ENCODE peak calls at places on chromosome 19, in seven cellular contexts. Q is sciatic nerve, R is mucosa of descending colon, F is HCT116, A is pancreas, N is aorta, M is body of pancreas. Y is an unnamed sample.

GRCh38 chr19:16887353-16888265 is 1.2 kb upstream of the F2RL3 start:
- ATAC-seq in Q (no peak), R (no peak), F (no peak), A (no peak), N (no peak), M (no peak), Y (no peak)

GRCh38 chr19:1987197-1988187 is 28.0 kb downstream of the BTBD2 start:
- ATAC-seq in Q (peak; percentile 18), R (peak; percentile 4), F (peak; percentile 24), A (peak; percentile 14), N (no peak), M (no peak), Y (peak; percentile 11)

GRCh38 chr19:19417618-19418270 is 12.3 kb downstream of the GATAD2A start:
- ATAC-seq in Q (no peak), R (no peak), F (no peak), A (peak; percentile 15), N (peak; percentile 28), M (no peak), Y (no peak)

GRCh38 chr19:46755853-46756543 is 9.7 kb upstream of the STRN4 start:
- ATAC-seq in Q (no peak), R (no peak), F (no peak), A (no peak), N (no peak), M (no peak), Y (no peak)

GRCh38 chr19:49560358-49560900 is 19.9 kb downstream of the NOSIP start:
- ATAC-seq in Q (peak; percentile 83), R (peak; percentile 15), F (no peak), A (peak; percentile 26), N (peak; percentile 45), M (peak; percentile 30), Y (no peak)

GRCh38 chr19:48403606-48404005 is 10.1 kb downstream of the GRIN2D start:
- ATAC-seq in Q (no peak), R (peak; percentile 39), F (no peak), A (peak; percentile 45), N (no peak), M (peak; percentile 41), Y (peak; percentile 32)

GRCh38 chr19:1524206-1524971 is 512 bp downstream of the PLK5 start:
- ATAC-seq in Q (no peak), R (no peak), F (no peak), A (no peak), N (no peak), M (no peak), Y (no peak)

GRCh38 chr19:48137411-48137810 is 26.8 kb upstream of the PLA2G4C start:
- ATAC-seq in Q (no peak), R (no peak), F (no peak), A (no peak), N (no peak), M (no peak), Y (no peak)

GRCh38 chr19:22634450-22634827 is 315 bp downstream of the ZNF492 start:
- ATAC-seq in Q (peak; percentile 47), R (no peak), F (no peak), A (peak; percentile 56), N (peak; percentile 28), M (peak; percentile 15), Y (no peak)

GRCh38 chr19:41395355-41395754 is 1.8 kb downstream of the EXOSC5 start:
- ATAC-seq in Q (no peak), R (no peak), F (no peak), A (no peak), N (no peak), M (no peak), Y (no peak)

GRCh38 chr19:17688853-17689595 is 870 bp upstream of the UNC13A start:
- ATAC-seq in Q (no peak), R (no peak), F (no peak), A (no peak), N (no peak), M (no peak), Y (no peak)

GRCh38 chr19:18464646-18465045 is 26.7 kb upstream of the ISYNA1 start:
- ATAC-seq in Q (peak; percentile 76), R (peak; percentile 63), F (no peak), A (peak; percentile 75), N (peak; percentile 75), M (peak; percentile 62), Y (peak; percentile 13)

GRCh38 chr19:45349430-45349941 is 8.9 kb downstream of the KLC3 start:
- ATAC-seq in Q (no peak), R (no peak), F (no peak), A (no peak), N (no peak), M (no peak), Y (no peak)

GRCh38 chr19:3669134-3669436 is 31.2 kb downstream of the PIP5K1C start:
- ATAC-seq in Q (no peak), R (peak; percentile 20), F (no peak), A (no peak), N (no peak), M (no peak), Y (peak; percentile 7)

GRCh38 chr19:2771786-2772674 is 11.0 kb downstream of the SGTA start:
- ATAC-seq in Q (no peak), R (no peak), F (no peak), A (no peak), N (no peak), M (no peak), Y (peak; percentile 3)

GRCh38 chr19:18698321-18699167 is 15.1 kb downstream of the CRTC1 start:
- ATAC-seq in Q (no peak), R (peak; percentile 20), F (peak; percentile 33), A (no peak), N (no peak), M (no peak), Y (no peak)

GRCh38 chr19:3019211-3019854 is 9.7 kb downstream of the TLE2 start:
- ATAC-seq in Q (no peak), R (no peak), F (no peak), A (no peak), N (peak; percentile 21), M (no peak), Y (peak; percentile 19)

GRCh38 chr19:1553415-1553814 is 14.7 kb downstream of the MEX3D start:
- ATAC-seq in Q (no peak), R (no peak), F (no peak), A (no peak), N (no peak), M (no peak), Y (no peak)

GRCh38 chr19:30406220-30406944 is 34.2 kb downstream of the ZNF536 start:
- ATAC-seq in Q (peak; percentile 70), R (peak; percentile 40), F (peak; percentile 72), A (peak; percentile 71), N (no peak), M (no peak), Y (no peak)